ENCODE peak calls at places on chromosomes 4 and X, in six cellular contexts. One of them, this sample, is unnamed.

GRCh38 chr4:132593717-132594400 is 555.2 kb upstream of the PCDH10 start:
- DNase-seq in hepatocyte: no peak
- DNase-seq in coronary artery: no peak
- DNase-seq in H9: no peak
- DNase-seq in natural killer cell: no peak
- DNase-seq in body of pancreas: no peak
- DNase-seq in this sample: no peak

GRCh38 chrX:23061116-23061515 is 61.4 kb downstream of the DDX53 start:
- DNase-seq in hepatocyte: no peak
- DNase-seq in coronary artery: no peak
- DNase-seq in H9: no peak
- DNase-seq in natural killer cell: no peak
- DNase-seq in body of pancreas: no peak
- DNase-seq in this sample: no peak

GRCh38 chr4:98648602-98649001 is 9.8 kb downstream of the TSPAN5 start:
- DNase-seq in hepatocyte: no peak
- DNase-seq in coronary artery: no peak
- DNase-seq in H9: no peak
- DNase-seq in natural killer cell: no peak
- DNase-seq in body of pancreas: no peak
- DNase-seq in this sample: no peak

GRCh38 chr4:141352775-141353544 is 132.3 kb downstream of the ZNF330 start:
- DNase-seq in hepatocyte: no peak
- DNase-seq in coronary artery: no peak
- DNase-seq in H9: no peak
- DNase-seq in natural killer cell: no peak
- DNase-seq in body of pancreas: no peak
- DNase-seq in this sample: no peak

GRCh38 chr4:173095022-173095421 is 73.6 kb upstream of the GALNT7 start:
- DNase-seq in hepatocyte: no peak
- DNase-seq in coronary artery: no peak
- DNase-seq in H9: no peak
- DNase-seq in natural killer cell: no peak
- DNase-seq in body of pancreas: no peak
- DNase-seq in this sample: no peak

GRCh38 chr4:14744346-14744745 is 257.9 kb upstream of the CPEB2 start:
- DNase-seq in hepatocyte: no peak
- DNase-seq in coronary artery: no peak
- DNase-seq in H9: peak
- DNase-seq in natural killer cell: no peak
- DNase-seq in body of pancreas: no peak
- DNase-seq in this sample: no peak

GRCh38 chr4:95714571-95714970 is 125.3 kb upstream of the PDHA2 start:
- DNase-seq in hepatocyte: no peak
- DNase-seq in coronary artery: no peak
- DNase-seq in H9: no peak
- DNase-seq in natural killer cell: no peak
- DNase-seq in body of pancreas: no peak
- DNase-seq in this sample: no peak

GRCh38 chrX:49884290-49884862 is 5.1 kb downstream of the USP27X start:
- DNase-seq in hepatocyte: peak
- DNase-seq in coronary artery: no peak
- DNase-seq in H9: peak
- DNase-seq in natural killer cell: peak
- DNase-seq in body of pancreas: peak
- DNase-seq in this sample: no peak

GRCh38 chr4:17068885-17069284 is 170.4 kb upstream of the LDB2 start:
- DNase-seq in hepatocyte: peak
- DNase-seq in coronary artery: no peak
- DNase-seq in H9: no peak
- DNase-seq in natural killer cell: no peak
- DNase-seq in body of pancreas: no peak
- DNase-seq in this sample: no peak

GRCh38 chrX:47112316-47112954 is 32.1 kb downstream of the NDUFB11 start:
- DNase-seq in hepatocyte: no peak
- DNase-seq in coronary artery: no peak
- DNase-seq in H9: peak
- DNase-seq in natural killer cell: no peak
- DNase-seq in body of pancreas: peak
- DNase-seq in this sample: peak

GRCh38 chrX:153762636-153763173 is 1.3 kb upstream of the PLXNB3 start:
- DNase-seq in hepatocyte: no peak
- DNase-seq in coronary artery: peak
- DNase-seq in H9: no peak
- DNase-seq in natural killer cell: no peak
- DNase-seq in body of pancreas: no peak
- DNase-seq in this sample: no peak

GRCh38 chr4:44118971-44119680 is 329.5 kb downstream of the KCTD8 start:
- DNase-seq in hepatocyte: no peak
- DNase-seq in coronary artery: no peak
- DNase-seq in H9: no peak
- DNase-seq in natural killer cell: no peak
- DNase-seq in body of pancreas: no peak
- DNase-seq in this sample: no peak

GRCh38 chrX:151393514-151393913 is 3.5 kb upstream of the VMA21 start:
- DNase-seq in hepatocyte: no peak
- DNase-seq in coronary artery: no peak
- DNase-seq in H9: peak
- DNase-seq in natural killer cell: peak
- DNase-seq in body of pancreas: no peak
- DNase-seq in this sample: no peak

GRCh38 chr4:181372014-181372413 is 871.2 kb upstream of the TENM3 start:
- DNase-seq in hepatocyte: no peak
- DNase-seq in coronary artery: no peak
- DNase-seq in H9: no peak
- DNase-seq in natural killer cell: no peak
- DNase-seq in body of pancreas: no peak
- DNase-seq in this sample: no peak

GRCh38 chr4:6177587-6178197 is 22.7 kb downstream of the JAKMIP1 start:
- DNase-seq in hepatocyte: no peak
- DNase-seq in coronary artery: no peak
- DNase-seq in H9: no peak
- DNase-seq in natural killer cell: peak
- DNase-seq in body of pancreas: no peak
- DNase-seq in this sample: no peak

GRCh38 chr4:133045288-133045687 is 103.8 kb upstream of the PCDH10 start:
- DNase-seq in hepatocyte: no peak
- DNase-seq in coronary artery: no peak
- DNase-seq in H9: no peak
- DNase-seq in natural killer cell: no peak
- DNase-seq in body of pancreas: no peak
- DNase-seq in this sample: no peak

GRCh38 chrX:65859299-65859698 is 180.6 kb downstream of the VSIG4 start:
- DNase-seq in hepatocyte: no peak
- DNase-seq in coronary artery: no peak
- DNase-seq in H9: no peak
- DNase-seq in natural killer cell: no peak
- DNase-seq in body of pancreas: no peak
- DNase-seq in this sample: no peak

GRCh38 chr4:4680758-4681157 is 138.9 kb upstream of the STX18 start:
- DNase-seq in hepatocyte: no peak
- DNase-seq in coronary artery: no peak
- DNase-seq in H9: no peak
- DNase-seq in natural killer cell: no peak
- DNase-seq in body of pancreas: no peak
- DNase-seq in this sample: no peak

GRCh38 chr4:158873795-158874359 is 105.1 kb downstream of the FNIP2 start:
- DNase-seq in hepatocyte: peak
- DNase-seq in coronary artery: no peak
- DNase-seq in H9: no peak
- DNase-seq in natural killer cell: no peak
- DNase-seq in body of pancreas: no peak
- DNase-seq in this sample: no peak

GRCh38 chr4:166724369-166724768 is 509.9 kb downstream of the SPOCK3 start:
- DNase-seq in hepatocyte: no peak
- DNase-seq in coronary artery: no peak
- DNase-seq in H9: no peak
- DNase-seq in natural killer cell: no peak
- DNase-seq in body of pancreas: no peak
- DNase-seq in this sample: no peak

GRCh38 chr4:97404876-97405523 is 738.3 kb downstream of the STPG2 start:
- DNase-seq in hepatocyte: peak
- DNase-seq in coronary artery: no peak
- DNase-seq in H9: no peak
- DNase-seq in natural killer cell: no peak
- DNase-seq in body of pancreas: no peak
- DNase-seq in this sample: no peak

GRCh38 chrX:134836497-134836968 is 154.3 kb upstream of the SMIM10 start:
- DNase-seq in hepatocyte: no peak
- DNase-seq in coronary artery: no peak
- DNase-seq in H9: no peak
- DNase-seq in natural killer cell: no peak
- DNase-seq in body of pancreas: no peak
- DNase-seq in this sample: no peak

GRCh38 chr4:26323807-26324206 is 3.0 kb downstream of the RBPJ start:
- DNase-seq in hepatocyte: no peak
- DNase-seq in coronary artery: no peak
- DNase-seq in H9: no peak
- DNase-seq in natural killer cell: no peak
- DNase-seq in body of pancreas: no peak
- DNase-seq in this sample: no peak

GRCh38 chrX:124388562-124388961 is 42.2 kb downstream of the SH2D1A start:
- DNase-seq in hepatocyte: peak
- DNase-seq in coronary artery: no peak
- DNase-seq in H9: no peak
- DNase-seq in natural killer cell: peak
- DNase-seq in body of pancreas: peak
- DNase-seq in this sample: no peak

GRCh38 chr4:3716876-3717235 is 49.3 kb upstream of the ADRA2C start:
- DNase-seq in hepatocyte: no peak
- DNase-seq in coronary artery: no peak
- DNase-seq in H9: no peak
- DNase-seq in natural killer cell: no peak
- DNase-seq in body of pancreas: no peak
- DNase-seq in this sample: no peak

GRCh38 chrX:149365552-149365951 is 139.6 kb downstream of the IDS start:
- DNase-seq in hepatocyte: no peak
- DNase-seq in coronary artery: no peak
- DNase-seq in H9: no peak
- DNase-seq in natural killer cell: no peak
- DNase-seq in body of pancreas: no peak
- DNase-seq in this sample: no peak

GRCh38 chrX:1788300-1788911 is 173.5 kb downstream of the ASMT start:
- DNase-seq in hepatocyte: no peak
- DNase-seq in coronary artery: no peak
- DNase-seq in H9: no peak
- DNase-seq in natural killer cell: no peak
- DNase-seq in body of pancreas: no peak
- DNase-seq in this sample: peak

GRCh38 chrX:1778817-1779216 is 164.0 kb downstream of the ASMT start:
- DNase-seq in hepatocyte: no peak
- DNase-seq in coronary artery: no peak
- DNase-seq in H9: no peak
- DNase-seq in natural killer cell: no peak
- DNase-seq in body of pancreas: no peak
- DNase-seq in this sample: no peak

DNA sequence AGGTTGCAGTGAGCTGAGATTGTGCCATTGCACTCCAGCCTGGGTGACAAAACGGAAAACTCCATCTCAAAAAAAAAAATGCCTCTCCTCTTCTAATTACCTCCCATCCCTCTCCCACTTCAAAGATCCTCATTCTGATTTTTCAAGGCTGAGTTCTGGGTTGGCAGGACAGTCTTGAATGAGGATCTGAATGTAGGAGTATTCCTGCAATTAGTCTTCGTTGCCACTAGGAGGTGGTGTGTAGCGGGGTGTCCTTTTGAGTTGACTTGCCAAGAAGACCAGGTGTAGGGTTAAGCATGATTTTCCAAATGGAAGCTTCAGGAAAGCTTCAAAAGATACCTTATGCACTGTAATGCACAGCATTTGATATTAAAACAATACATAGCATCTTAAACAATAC is 169.9 kb downstream of the ASMT start:
- DNase-seq in hepatocyte: no peak
- DNase-seq in coronary artery: no peak
- DNase-seq in H9: no peak
- DNase-seq in natural killer cell: no peak
- DNase-seq in body of pancreas: no peak
- DNase-seq in this sample: no peak
- TF ChIP-seq CTCF in hepatocyte: no peak
- TF ChIP-seq CTCF in coronary artery: no peak
- TF ChIP-seq CTCF in H9: peak
- TF ChIP-seq CTCF in natural killer cell: no peak
- TF ChIP-seq CTCF in body of pancreas: no peak
- TF ChIP-seq CTCF in this sample: no peak

GRCh38 chr4:2042207-2042946 is 16.8 kb upstream of the NAT8L start:
- DNase-seq in hepatocyte: peak
- DNase-seq in coronary artery: no peak
- DNase-seq in H9: peak
- DNase-seq in natural killer cell: peak
- DNase-seq in body of pancreas: peak
- DNase-seq in this sample: no peak
- TF ChIP-seq CTCF in hepatocyte: peak
- TF ChIP-seq CTCF in coronary artery: no peak
- TF ChIP-seq CTCF in H9: no peak
- TF ChIP-seq CTCF in natural killer cell: no peak
- TF ChIP-seq CTCF in body of pancreas: no peak
- TF ChIP-seq CTCF in this sample: no peak

GRCh38 chr4:119498520-119498919 is 130.1 kb downstream of the PDE5A start:
- DNase-seq in hepatocyte: peak
- DNase-seq in coronary artery: peak
- DNase-seq in H9: no peak
- DNase-seq in natural killer cell: no peak
- DNase-seq in body of pancreas: peak
- DNase-seq in this sample: no peak

GRCh38 chr4:119490335-119490734 is 138.3 kb downstream of the PDE5A start:
- DNase-seq in hepatocyte: peak
- DNase-seq in coronary artery: no peak
- DNase-seq in H9: peak
- DNase-seq in natural killer cell: no peak
- DNase-seq in body of pancreas: no peak
- DNase-seq in this sample: no peak

GRCh38 chr4:119489305-119489704 is 139.3 kb downstream of the PDE5A start:
- DNase-seq in hepatocyte: no peak
- DNase-seq in coronary artery: no peak
- DNase-seq in H9: no peak
- DNase-seq in natural killer cell: no peak
- DNase-seq in body of pancreas: no peak
- DNase-seq in this sample: no peak

GRCh38 chr4:119493419-119493818 is 135.2 kb downstream of the PDE5A start:
- DNase-seq in hepatocyte: no peak
- DNase-seq in coronary artery: no peak
- DNase-seq in H9: no peak
- DNase-seq in natural killer cell: no peak
- DNase-seq in body of pancreas: no peak
- DNase-seq in this sample: no peak
- TF ChIP-seq CTCF in hepatocyte: peak
- TF ChIP-seq CTCF in coronary artery: no peak
- TF ChIP-seq CTCF in H9: no peak
- TF ChIP-seq CTCF in natural killer cell: no peak
- TF ChIP-seq CTCF in body of pancreas: no peak
- TF ChIP-seq CTCF in this sample: peak

GRCh38 chrX:136577562-136577961 is 45.5 kb downstream of the VGLL1 start:
- DNase-seq in hepatocyte: peak
- DNase-seq in coronary artery: no peak
- DNase-seq in H9: peak
- DNase-seq in natural killer cell: peak
- DNase-seq in body of pancreas: peak
- DNase-seq in this sample: no peak

GRCh38 chrX:136574548-136574947 is 42.5 kb downstream of the VGLL1 start:
- DNase-seq in hepatocyte: peak
- DNase-seq in coronary artery: no peak
- DNase-seq in H9: no peak
- DNase-seq in natural killer cell: no peak
- DNase-seq in body of pancreas: no peak
- DNase-seq in this sample: no peak

GRCh38 chrX:136572030-136572429 is 40.0 kb downstream of the VGLL1 start:
- DNase-seq in hepatocyte: no peak
- DNase-seq in coronary artery: no peak
- DNase-seq in H9: no peak
- DNase-seq in natural killer cell: no peak
- DNase-seq in body of pancreas: no peak
- DNase-seq in this sample: no peak
- TF ChIP-seq CTCF in hepatocyte: no peak
- TF ChIP-seq CTCF in coronary artery: no peak
- TF ChIP-seq CTCF in H9: no peak
- TF ChIP-seq CTCF in natural killer cell: no peak
- TF ChIP-seq CTCF in body of pancreas: no peak
- TF ChIP-seq CTCF in this sample: no peak

This sample was measured in osteocyte.